ENCODE peak calls at places on chromosome 18, in eight cellular contexts. One of them, this sample, is unnamed.

GRCh38 chr18:58805482-58806187 is 59.0 kb upstream of the ZNF532 start:
- DNase-seq in activated naive CD4-positive, alpha-beta T cell treated with anti-CD3 and anti-CD28 coated beads, Interleukin-2, amount 50 U/mL, for 16 hours: no peak
- DNase-seq in aorta: no peak
- DNase-seq in left ventricle myocardium superior: no peak
- DNase-seq in amniotic epithelial cell: no peak
- DNase-seq in fibroblast of villous mesenchyme: peak; percentile 70
- DNase-seq in naive B cell: no peak
- DNase-seq in skeletal muscle cell: no peak
- DNase-seq in this sample: no peak

GRCh38 chr18:46283268-46283667 is 179.1 kb downstream of the HAUS1 start:
- DNase-seq in activated naive CD4-positive, alpha-beta T cell treated with anti-CD3 and anti-CD28 coated beads, Interleukin-2, amount 50 U/mL, for 16 hours: no peak
- DNase-seq in aorta: no peak
- DNase-seq in left ventricle myocardium superior: no peak
- DNase-seq in amniotic epithelial cell: peak; percentile 24
- DNase-seq in fibroblast of villous mesenchyme: no peak
- DNase-seq in naive B cell: no peak
- DNase-seq in skeletal muscle cell: no peak
- DNase-seq in this sample: no peak

GRCh38 chr18:48819276-48819675 is 131.5 kb downstream of the SMAD7 start:
- DNase-seq in activated naive CD4-positive, alpha-beta T cell treated with anti-CD3 and anti-CD28 coated beads, Interleukin-2, amount 50 U/mL, for 16 hours: no peak
- DNase-seq in aorta: peak; percentile 51
- DNase-seq in left ventricle myocardium superior: peak; percentile 78
- DNase-seq in amniotic epithelial cell: no peak
- DNase-seq in fibroblast of villous mesenchyme: no peak
- DNase-seq in naive B cell: no peak
- DNase-seq in skeletal muscle cell: no peak
- DNase-seq in this sample: no peak

GRCh38 chr18:44979813-44980212 is 299.1 kb downstream of the SETBP1 start:
- DNase-seq in activated naive CD4-positive, alpha-beta T cell treated with anti-CD3 and anti-CD28 coated beads, Interleukin-2, amount 50 U/mL, for 16 hours: no peak
- DNase-seq in aorta: no peak
- DNase-seq in left ventricle myocardium superior: no peak
- DNase-seq in amniotic epithelial cell: no peak
- DNase-seq in fibroblast of villous mesenchyme: no peak
- DNase-seq in naive B cell: no peak
- DNase-seq in skeletal muscle cell: no peak
- DNase-seq in this sample: no peak

GRCh38 chr18:22465859-22466602 is 48.3 kb upstream of the CTAGE1 start:
- DNase-seq in activated naive CD4-positive, alpha-beta T cell treated with anti-CD3 and anti-CD28 coated beads, Interleukin-2, amount 50 U/mL, for 16 hours: no peak
- DNase-seq in aorta: no peak
- DNase-seq in left ventricle myocardium superior: no peak
- DNase-seq in amniotic epithelial cell: peak; percentile 91
- DNase-seq in fibroblast of villous mesenchyme: peak; percentile 91
- DNase-seq in naive B cell: no peak
- DNase-seq in skeletal muscle cell: peak; percentile 82
- DNase-seq in this sample: peak; percentile 60

GRCh38 chr18:37742436-37742835 is 176.8 kb upstream of the CELF4 start:
- DNase-seq in activated naive CD4-positive, alpha-beta T cell treated with anti-CD3 and anti-CD28 coated beads, Interleukin-2, amount 50 U/mL, for 16 hours: no peak
- DNase-seq in aorta: no peak
- DNase-seq in left ventricle myocardium superior: no peak
- DNase-seq in amniotic epithelial cell: no peak
- DNase-seq in fibroblast of villous mesenchyme: no peak
- DNase-seq in naive B cell: no peak
- DNase-seq in skeletal muscle cell: no peak
- DNase-seq in this sample: no peak

GRCh38 chr18:31197676-31198075 is 35.0 kb upstream of the DSC1 start:
- DNase-seq in activated naive CD4-positive, alpha-beta T cell treated with anti-CD3 and anti-CD28 coated beads, Interleukin-2, amount 50 U/mL, for 16 hours: no peak
- DNase-seq in aorta: no peak
- DNase-seq in left ventricle myocardium superior: no peak
- DNase-seq in amniotic epithelial cell: peak; percentile 34
- DNase-seq in fibroblast of villous mesenchyme: no peak
- DNase-seq in naive B cell: no peak
- DNase-seq in skeletal muscle cell: no peak
- DNase-seq in this sample: no peak

GRCh38 chr18:62389761-62390481 is 64.8 kb downstream of the TNFRSF11A start:
- DNase-seq in activated naive CD4-positive, alpha-beta T cell treated with anti-CD3 and anti-CD28 coated beads, Interleukin-2, amount 50 U/mL, for 16 hours: no peak
- DNase-seq in aorta: no peak
- DNase-seq in left ventricle myocardium superior: no peak
- DNase-seq in amniotic epithelial cell: peak; percentile 89
- DNase-seq in fibroblast of villous mesenchyme: peak; percentile 67
- DNase-seq in naive B cell: no peak
- DNase-seq in skeletal muscle cell: no peak
- DNase-seq in this sample: no peak

GRCh38 chr18:24475926-24476589 is 15.6 kb downstream of the HRH4 start:
- DNase-seq in activated naive CD4-positive, alpha-beta T cell treated with anti-CD3 and anti-CD28 coated beads, Interleukin-2, amount 50 U/mL, for 16 hours: no peak
- DNase-seq in aorta: no peak
- DNase-seq in left ventricle myocardium superior: no peak
- DNase-seq in amniotic epithelial cell: no peak
- DNase-seq in fibroblast of villous mesenchyme: no peak
- DNase-seq in naive B cell: no peak
- DNase-seq in skeletal muscle cell: no peak
- DNase-seq in this sample: no peak

GRCh38 chr18:24959100-24959499 is 392.9 kb downstream of the ZNF521 start:
- DNase-seq in activated naive CD4-positive, alpha-beta T cell treated with anti-CD3 and anti-CD28 coated beads, Interleukin-2, amount 50 U/mL, for 16 hours: no peak
- DNase-seq in aorta: no peak
- DNase-seq in left ventricle myocardium superior: no peak
- DNase-seq in amniotic epithelial cell: peak; percentile 0
- DNase-seq in fibroblast of villous mesenchyme: peak; percentile 66
- DNase-seq in naive B cell: no peak
- DNase-seq in skeletal muscle cell: no peak
- DNase-seq in this sample: no peak

GRCh38 chr18:9787126-9787525 is 79.0 kb downstream of the RAB31 start:
- DNase-seq in activated naive CD4-positive, alpha-beta T cell treated with anti-CD3 and anti-CD28 coated beads, Interleukin-2, amount 50 U/mL, for 16 hours: no peak
- DNase-seq in aorta: no peak
- DNase-seq in left ventricle myocardium superior: no peak
- DNase-seq in amniotic epithelial cell: peak; percentile 47
- DNase-seq in fibroblast of villous mesenchyme: no peak
- DNase-seq in naive B cell: no peak
- DNase-seq in skeletal muscle cell: no peak
- DNase-seq in this sample: no peak

GRCh38 chr18:22871809-22872525 is 61.2 kb upstream of the RBBP8 start:
- DNase-seq in activated naive CD4-positive, alpha-beta T cell treated with anti-CD3 and anti-CD28 coated beads, Interleukin-2, amount 50 U/mL, for 16 hours: no peak
- DNase-seq in aorta: no peak
- DNase-seq in left ventricle myocardium superior: no peak
- DNase-seq in amniotic epithelial cell: peak; percentile 55
- DNase-seq in fibroblast of villous mesenchyme: peak; percentile 9
- DNase-seq in naive B cell: no peak
- DNase-seq in skeletal muscle cell: peak; percentile 15
- DNase-seq in this sample: no peak

GRCh38 chr18:903703-904102 is 968 bp upstream of the ADCYAP1 start:
- DNase-seq in activated naive CD4-positive, alpha-beta T cell treated with anti-CD3 and anti-CD28 coated beads, Interleukin-2, amount 50 U/mL, for 16 hours: peak; percentile 39
- DNase-seq in aorta: peak; percentile 88
- DNase-seq in left ventricle myocardium superior: peak; percentile 53
- DNase-seq in amniotic epithelial cell: peak; percentile 54
- DNase-seq in fibroblast of villous mesenchyme: peak; percentile 47
- DNase-seq in naive B cell: no peak
- DNase-seq in skeletal muscle cell: no peak
- DNase-seq in this sample: no peak

GRCh38 chr18:59769105-59769865 is 72.1 kb upstream of the CCBE1 start:
- DNase-seq in activated naive CD4-positive, alpha-beta T cell treated with anti-CD3 and anti-CD28 coated beads, Interleukin-2, amount 50 U/mL, for 16 hours: no peak
- DNase-seq in aorta: no peak
- DNase-seq in left ventricle myocardium superior: no peak
- DNase-seq in amniotic epithelial cell: peak; percentile 54
- DNase-seq in fibroblast of villous mesenchyme: peak; percentile 82
- DNase-seq in naive B cell: no peak
- DNase-seq in skeletal muscle cell: no peak
- DNase-seq in this sample: peak; percentile 52

GRCh38 chr18:48931680-48932461 is 18.9 kb downstream of the SMAD7 start:
- DNase-seq in activated naive CD4-positive, alpha-beta T cell treated with anti-CD3 and anti-CD28 coated beads, Interleukin-2, amount 50 U/mL, for 16 hours: peak; percentile 39
- DNase-seq in aorta: peak; percentile 67
- DNase-seq in left ventricle myocardium superior: no peak
- DNase-seq in amniotic epithelial cell: no peak
- DNase-seq in fibroblast of villous mesenchyme: no peak
- DNase-seq in naive B cell: no peak
- DNase-seq in skeletal muscle cell: no peak
- DNase-seq in this sample: no peak

GRCh38 chr18:55413474-55413873 is 174.5 kb downstream of the TCF4 start:
- DNase-seq in activated naive CD4-positive, alpha-beta T cell treated with anti-CD3 and anti-CD28 coated beads, Interleukin-2, amount 50 U/mL, for 16 hours: no peak
- DNase-seq in aorta: no peak
- DNase-seq in left ventricle myocardium superior: no peak
- DNase-seq in amniotic epithelial cell: no peak
- DNase-seq in fibroblast of villous mesenchyme: no peak
- DNase-seq in naive B cell: no peak
- DNase-seq in skeletal muscle cell: no peak
- DNase-seq in this sample: no peak

GRCh38 chr18:55500316-55501086 is 87.5 kb downstream of the TCF4 start:
- DNase-seq in activated naive CD4-positive, alpha-beta T cell treated with anti-CD3 and anti-CD28 coated beads, Interleukin-2, amount 50 U/mL, for 16 hours: no peak
- DNase-seq in aorta: no peak
- DNase-seq in left ventricle myocardium superior: no peak
- DNase-seq in amniotic epithelial cell: peak; percentile 90
- DNase-seq in fibroblast of villous mesenchyme: peak; percentile 90
- DNase-seq in naive B cell: no peak
- DNase-seq in skeletal muscle cell: peak; percentile 47
- DNase-seq in this sample: no peak

GRCh38 chr18:45802814-45803492 is 22.5 kb upstream of the SIGLEC15 start:
- DNase-seq in activated naive CD4-positive, alpha-beta T cell treated with anti-CD3 and anti-CD28 coated beads, Interleukin-2, amount 50 U/mL, for 16 hours: no peak
- DNase-seq in aorta: no peak
- DNase-seq in left ventricle myocardium superior: no peak
- DNase-seq in amniotic epithelial cell: peak; percentile 95
- DNase-seq in fibroblast of villous mesenchyme: peak; percentile 95
- DNase-seq in naive B cell: no peak
- DNase-seq in skeletal muscle cell: peak; percentile 95
- DNase-seq in this sample: peak; percentile 81

GRCh38 chr18:51655327-51655698 is 457.8 kb upstream of the MEX3C start:
- DNase-seq in activated naive CD4-positive, alpha-beta T cell treated with anti-CD3 and anti-CD28 coated beads, Interleukin-2, amount 50 U/mL, for 16 hours: no peak
- DNase-seq in aorta: no peak
- DNase-seq in left ventricle myocardium superior: no peak
- DNase-seq in amniotic epithelial cell: no peak
- DNase-seq in fibroblast of villous mesenchyme: no peak
- DNase-seq in naive B cell: no peak
- DNase-seq in skeletal muscle cell: no peak
- DNase-seq in this sample: no peak

GRCh38 chr18:77092104-77093066 is 40.2 kb downstream of the MBP start:
- DNase-seq in activated naive CD4-positive, alpha-beta T cell treated with anti-CD3 and anti-CD28 coated beads, Interleukin-2, amount 50 U/mL, for 16 hours: no peak
- DNase-seq in aorta: no peak
- DNase-seq in left ventricle myocardium superior: peak; percentile 29
- DNase-seq in amniotic epithelial cell: no peak
- DNase-seq in fibroblast of villous mesenchyme: no peak
- DNase-seq in naive B cell: no peak
- DNase-seq in skeletal muscle cell: no peak
- DNase-seq in this sample: no peak

GRCh38 chr18:47254341-47254939 is 3.0 kb upstream of the SKOR2 start:
- DNase-seq in activated naive CD4-positive, alpha-beta T cell treated with anti-CD3 and anti-CD28 coated beads, Interleukin-2, amount 50 U/mL, for 16 hours: peak; percentile 14
- DNase-seq in aorta: peak; percentile 79
- DNase-seq in left ventricle myocardium superior: peak; percentile 65
- DNase-seq in amniotic epithelial cell: peak; percentile 35
- DNase-seq in fibroblast of villous mesenchyme: peak; percentile 28
- DNase-seq in naive B cell: no peak
- DNase-seq in skeletal muscle cell: no peak
- DNase-seq in this sample: no peak

GRCh38 chr18:58569490-58569911 is 59.4 kb downstream of the ALPK2 start:
- DNase-seq in activated naive CD4-positive, alpha-beta T cell treated with anti-CD3 and anti-CD28 coated beads, Interleukin-2, amount 50 U/mL, for 16 hours: no peak
- DNase-seq in aorta: no peak
- DNase-seq in left ventricle myocardium superior: no peak
- DNase-seq in amniotic epithelial cell: no peak
- DNase-seq in fibroblast of villous mesenchyme: peak; percentile 68
- DNase-seq in naive B cell: no peak
- DNase-seq in skeletal muscle cell: no peak
- DNase-seq in this sample: no peak

GRCh38 chr18:76977108-76977621 is 154.8 kb downstream of the ZNF236 start:
- DNase-seq in activated naive CD4-positive, alpha-beta T cell treated with anti-CD3 and anti-CD28 coated beads, Interleukin-2, amount 50 U/mL, for 16 hours: no peak
- DNase-seq in aorta: no peak
- DNase-seq in left ventricle myocardium superior: no peak
- DNase-seq in amniotic epithelial cell: peak; percentile 14
- DNase-seq in fibroblast of villous mesenchyme: no peak
- DNase-seq in naive B cell: no peak
- DNase-seq in skeletal muscle cell: no peak
- DNase-seq in this sample: no peak

GRCh38 chr18:11251891-11252270 is 102.5 kb upstream of the PIEZO2 start:
- DNase-seq in activated naive CD4-positive, alpha-beta T cell treated with anti-CD3 and anti-CD28 coated beads, Interleukin-2, amount 50 U/mL, for 16 hours: no peak
- DNase-seq in aorta: no peak
- DNase-seq in left ventricle myocardium superior: no peak
- DNase-seq in amniotic epithelial cell: peak; percentile 1
- DNase-seq in fibroblast of villous mesenchyme: no peak
- DNase-seq in naive B cell: no peak
- DNase-seq in skeletal muscle cell: peak; percentile 49
- DNase-seq in this sample: no peak

GRCh38 chr18:70322928-70323327 is 34.1 kb downstream of the SOCS6 start:
- DNase-seq in activated naive CD4-positive, alpha-beta T cell treated with anti-CD3 and anti-CD28 coated beads, Interleukin-2, amount 50 U/mL, for 16 hours: no peak
- DNase-seq in aorta: no peak
- DNase-seq in left ventricle myocardium superior: no peak
- DNase-seq in amniotic epithelial cell: peak; percentile 63
- DNase-seq in fibroblast of villous mesenchyme: peak; percentile 61
- DNase-seq in naive B cell: no peak
- DNase-seq in skeletal muscle cell: peak; percentile 77
- DNase-seq in this sample: peak; percentile 15

GRCh38 chr18:56162316-56162715 is 476.1 kb downstream of the TXNL1 start:
- DNase-seq in activated naive CD4-positive, alpha-beta T cell treated with anti-CD3 and anti-CD28 coated beads, Interleukin-2, amount 50 U/mL, for 16 hours: no peak
- DNase-seq in aorta: no peak
- DNase-seq in left ventricle myocardium superior: no peak
- DNase-seq in amniotic epithelial cell: no peak
- DNase-seq in fibroblast of villous mesenchyme: peak; percentile 29
- DNase-seq in naive B cell: no peak
- DNase-seq in skeletal muscle cell: no peak
- DNase-seq in this sample: no peak

GRCh38 chr18:48493856-48494255 is 45.0 kb upstream of the CTIF start:
- DNase-seq in activated naive CD4-positive, alpha-beta T cell treated with anti-CD3 and anti-CD28 coated beads, Interleukin-2, amount 50 U/mL, for 16 hours: no peak
- DNase-seq in aorta: no peak
- DNase-seq in left ventricle myocardium superior: no peak
- DNase-seq in amniotic epithelial cell: peak; percentile 68
- DNase-seq in fibroblast of villous mesenchyme: peak; percentile 27
- DNase-seq in naive B cell: no peak
- DNase-seq in skeletal muscle cell: no peak
- DNase-seq in this sample: no peak

This sample was measured in AG09319.